ENCODE peak calls at places on chromosomes 6 and 20, in four cellular contexts. One of them, this sample, is unnamed.

GRCh38 chr20:9068896-9069663 is at the start of gene PLCB4:
- DNase-seq in heart right ventricle: peak; percentile 52
- DNase-seq in esophagus squamous epithelium: no peak
- DNase-seq in ascending aorta: peak; percentile 68
- DNase-seq in this sample: no peak

GRCh38 chr6:107665386-107665785 is 158.7 kb downstream of the SCML4 start:
- DNase-seq in esophagus squamous epithelium: no peak
- DNase-seq in heart right ventricle: no peak
- DNase-seq in ascending aorta: no peak
- DNase-seq in this sample: no peak

GRCh38 chr20:21353236-21353635 is 44.1 kb downstream of the NKX2-4 start:
- DNase-seq in esophagus squamous epithelium: no peak
- DNase-seq in heart right ventricle: no peak
- DNase-seq in ascending aorta: no peak
- DNase-seq in this sample: no peak

GRCh38 chr6:44730771-44731391 is 343.4 kb downstream of the CDC5L start:
- DNase-seq in ascending aorta: no peak
- DNase-seq in heart right ventricle: no peak
- DNase-seq in esophagus squamous epithelium: no peak
- DNase-seq in this sample: no peak

GRCh38 chr6:52491203-52492069 is 71.3 kb downstream of the EFHC1 start:
- DNase-seq in esophagus squamous epithelium: no peak
- DNase-seq in ascending aorta: no peak
- DNase-seq in heart right ventricle: no peak
- DNase-seq in this sample: no peak

GRCh38 chr6:108002365-108003221 is 44.6 kb upstream of the SEC63 start:
- DNase-seq in heart right ventricle: no peak
- DNase-seq in esophagus squamous epithelium: no peak
- DNase-seq in ascending aorta: no peak
- DNase-seq in this sample: no peak

GRCh38 chr6:119390276-119390793 is 40.8 kb upstream of the MAN1A1 start:
- DNase-seq in ascending aorta: no peak
- DNase-seq in heart right ventricle: no peak
- DNase-seq in esophagus squamous epithelium: no peak
- DNase-seq in this sample: no peak

GRCh38 chr6:149545258-149545753 is 537 bp downstream of the PPIL4 start:
- DNase-seq in heart right ventricle: peak; percentile 30
- DNase-seq in ascending aorta: peak; percentile 75
- DNase-seq in esophagus squamous epithelium: peak; percentile 6
- DNase-seq in this sample: peak; percentile 61

GRCh38 chr6:46062991-46063390 is 47.3 kb upstream of the CLIC5 start:
- DNase-seq in ascending aorta: no peak
- DNase-seq in heart right ventricle: no peak
- DNase-seq in esophagus squamous epithelium: no peak
- DNase-seq in this sample: no peak

GRCh38 chr20:53664121-53664520 is 70.5 kb upstream of the ZNF217 start:
- DNase-seq in esophagus squamous epithelium: no peak
- DNase-seq in heart right ventricle: no peak
- DNase-seq in ascending aorta: no peak
- DNase-seq in this sample: no peak

GRCh38 chr6:43709654-43710303 is 22.2 kb upstream of the MRPS18A start:
- DNase-seq in esophagus squamous epithelium: no peak
- DNase-seq in ascending aorta: no peak
- DNase-seq in heart right ventricle: no peak
- DNase-seq in this sample: no peak

GRCh38 chr6:142943746-142944125 is 1.2 kb downstream of the HIVEP2 start:
- DNase-seq in ascending aorta: no peak
- DNase-seq in esophagus squamous epithelium: no peak
- DNase-seq in heart right ventricle: no peak
- DNase-seq in this sample: peak; percentile 36

GRCh38 chr20:49028684-49029083 is 17.4 kb upstream of the CSE1L start:
- DNase-seq in ascending aorta: no peak
- DNase-seq in esophagus squamous epithelium: no peak
- DNase-seq in heart right ventricle: no peak
- DNase-seq in this sample: no peak

GRCh38 chr6:25503686-25504085 is 148.3 kb upstream of the SCGN start:
- DNase-seq in esophagus squamous epithelium: no peak
- DNase-seq in ascending aorta: no peak
- DNase-seq in heart right ventricle: no peak
- DNase-seq in this sample: no peak

GRCh38 chr6:151807513-151808330 is at the start of gene ESR1:
- DNase-seq in ascending aorta: no peak
- DNase-seq in heart right ventricle: peak; percentile 19
- DNase-seq in esophagus squamous epithelium: no peak
- DNase-seq in this sample: no peak

GRCh38 chr6:104418125-104418524 is 441.6 kb downstream of the HACE1 start:
- DNase-seq in ascending aorta: no peak
- DNase-seq in esophagus squamous epithelium: no peak
- DNase-seq in heart right ventricle: no peak
- DNase-seq in this sample: no peak

GRCh38 chr6:100288311-100288710 is 176.4 kb downstream of the SIM1 start:
- DNase-seq in esophagus squamous epithelium: no peak
- DNase-seq in heart right ventricle: no peak
- DNase-seq in ascending aorta: no peak
- DNase-seq in this sample: no peak

GRCh38 chr20:39394461-39394860 is 432.3 kb downstream of the DHX35 start:
- DNase-seq in esophagus squamous epithelium: no peak
- DNase-seq in heart right ventricle: no peak
- DNase-seq in ascending aorta: no peak
- DNase-seq in this sample: no peak

GRCh38 chr6:88748141-88748540 is 215.3 kb downstream of the RNGTT start:
- DNase-seq in esophagus squamous epithelium: no peak
- DNase-seq in ascending aorta: no peak
- DNase-seq in heart right ventricle: no peak
- DNase-seq in this sample: no peak

GRCh38 chr6:3965071-3965718 is 113.7 kb downstream of the FAM217A start:
- DNase-seq in esophagus squamous epithelium: no peak
- DNase-seq in heart right ventricle: no peak
- DNase-seq in ascending aorta: no peak
- DNase-seq in this sample: no peak

GRCh38 chr6:43771858-43772570 is 2.0 kb downstream of the VEGFA start:
- DNase-seq in esophagus squamous epithelium: no peak
- DNase-seq in ascending aorta: peak; percentile 89
- DNase-seq in heart right ventricle: peak; percentile 80
- DNase-seq in this sample: no peak

GRCh38 chr20:8299921-8300320 is 167.9 kb downstream of the PLCB1 start:
- DNase-seq in ascending aorta: no peak
- DNase-seq in heart right ventricle: no peak
- DNase-seq in esophagus squamous epithelium: no peak
- DNase-seq in this sample: no peak

GRCh38 chr20:36802326-36803223 is 29.0 kb upstream of the DSN1 start:
- DNase-seq in ascending aorta: no peak
- DNase-seq in esophagus squamous epithelium: no peak
- DNase-seq in heart right ventricle: no peak
- DNase-seq in this sample: no peak

GRCh38 chr6:167150815-167151557 is 6.8 kb downstream of the GPR31 start:
- DNase-seq in esophagus squamous epithelium: no peak
- DNase-seq in heart right ventricle: no peak
- DNase-seq in ascending aorta: no peak
- DNase-seq in this sample: no peak

GRCh38 chr20:61629361-61630239 is 377.5 kb downstream of the CDH4 start:
- DNase-seq in ascending aorta: no peak
- DNase-seq in heart right ventricle: no peak
- DNase-seq in esophagus squamous epithelium: no peak
- DNase-seq in this sample: no peak

GRCh38 chr6:41335943-41336342 is 535 bp downstream of the NCR2 start:
- DNase-seq in esophagus squamous epithelium: no peak
- DNase-seq in ascending aorta: no peak
- DNase-seq in heart right ventricle: no peak
- DNase-seq in this sample: no peak
- H3K27me3 ChIP-seq in esophagus squamous epithelium: peaks cover 74% of the 10 kb centered on the region
- H3K27me3 ChIP-seq in ascending aorta: no peaks in the 10 kb centered on the region
- H3K27me3 ChIP-seq in heart right ventricle: peaks cover 29% of the 10 kb centered on the region
- H3K27me3 ChIP-seq in this sample: no peaks in the 10 kb centered on the region

GRCh38 chr20:35269055-35269781 is 8.7 kb downstream of the MMP24OS start:
- DNase-seq in esophagus squamous epithelium: no peak
- DNase-seq in ascending aorta: peak; percentile 79
- DNase-seq in heart right ventricle: peak; percentile 63
- DNase-seq in this sample: peak; percentile 55

GRCh38 chr20:35267092-35267491 is 10.8 kb downstream of the MMP24OS start:
- DNase-seq in ascending aorta: no peak
- DNase-seq in esophagus squamous epithelium: no peak
- DNase-seq in heart right ventricle: no peak
- DNase-seq in this sample: no peak

GRCh38 chr20:35260426-35260825 is 17.5 kb downstream of the MMP24OS start:
- DNase-seq in heart right ventricle: no peak
- DNase-seq in esophagus squamous epithelium: no peak
- DNase-seq in ascending aorta: no peak
- DNase-seq in this sample: no peak

GRCh38 chr20:35263609-35264223 is 14.2 kb downstream of the MMP24OS start:
- DNase-seq in ascending aorta: no peak
- DNase-seq in esophagus squamous epithelium: no peak
- DNase-seq in heart right ventricle: no peak
- DNase-seq in this sample: no peak

GRCh38 chr20:35264755-35265154 is 13.2 kb downstream of the MMP24OS start:
- DNase-seq in ascending aorta: no peak
- DNase-seq in esophagus squamous epithelium: no peak
- DNase-seq in heart right ventricle: no peak
- DNase-seq in this sample: no peak
- TF ChIP-seq CTCF in ascending aorta: no peak
- TF ChIP-seq CTCF in esophagus squamous epithelium: no peak
- TF ChIP-seq CTCF in heart right ventricle: no peak
- TF ChIP-seq CTCF in this sample: no peak

GRCh38 chr6:127608554-127609270 is 31.7 kb downstream of the C6orf58 start:
- DNase-seq in esophagus squamous epithelium: no peak
- DNase-seq in heart right ventricle: no peak
- DNase-seq in ascending aorta: no peak
- DNase-seq in this sample: no peak

GRCh38 chr6:127606131-127606562 is 29.2 kb downstream of the C6orf58 start:
- DNase-seq in ascending aorta: no peak
- DNase-seq in heart right ventricle: no peak
- DNase-seq in esophagus squamous epithelium: no peak
- DNase-seq in this sample: no peak
- H3K27me3 ChIP-seq in ascending aorta: no peaks in the 10 kb centered on the region
- H3K27me3 ChIP-seq in heart right ventricle: no peaks in the 10 kb centered on the region
- H3K27me3 ChIP-seq in esophagus squamous epithelium: no peaks in the 10 kb centered on the region
- H3K27me3 ChIP-seq in this sample: no peaks in the 10 kb centered on the region

GRCh38 chr6:82904860-82905259 is 160.8 kb downstream of the UBE3D start:
- DNase-seq in ascending aorta: no peak
- DNase-seq in esophagus squamous epithelium: no peak
- DNase-seq in heart right ventricle: no peak
- DNase-seq in this sample: no peak
- TF ChIP-seq CTCF in ascending aorta: no peak
- TF ChIP-seq CTCF in esophagus squamous epithelium: no peak
- TF ChIP-seq CTCF in heart right ventricle: no peak
- TF ChIP-seq CTCF in this sample: no peak

GRCh38 chr20:59728722-59729430 is 124.5 kb downstream of the PHACTR3 start:
- DNase-seq in heart right ventricle: no peak
- DNase-seq in ascending aorta: peak; percentile 38
- DNase-seq in esophagus squamous epithelium: no peak
- DNase-seq in this sample: no peak
- H3K27me3 ChIP-seq in heart right ventricle: peaks cover 23% of the 10 kb centered on the region
- H3K27me3 ChIP-seq in ascending aorta: no peaks in the 10 kb centered on the region
- H3K27me3 ChIP-seq in esophagus squamous epithelium: peaks cover 27% of the 10 kb centered on the region
- H3K27me3 ChIP-seq in this sample: no peaks in the 10 kb centered on the region

DNA sequence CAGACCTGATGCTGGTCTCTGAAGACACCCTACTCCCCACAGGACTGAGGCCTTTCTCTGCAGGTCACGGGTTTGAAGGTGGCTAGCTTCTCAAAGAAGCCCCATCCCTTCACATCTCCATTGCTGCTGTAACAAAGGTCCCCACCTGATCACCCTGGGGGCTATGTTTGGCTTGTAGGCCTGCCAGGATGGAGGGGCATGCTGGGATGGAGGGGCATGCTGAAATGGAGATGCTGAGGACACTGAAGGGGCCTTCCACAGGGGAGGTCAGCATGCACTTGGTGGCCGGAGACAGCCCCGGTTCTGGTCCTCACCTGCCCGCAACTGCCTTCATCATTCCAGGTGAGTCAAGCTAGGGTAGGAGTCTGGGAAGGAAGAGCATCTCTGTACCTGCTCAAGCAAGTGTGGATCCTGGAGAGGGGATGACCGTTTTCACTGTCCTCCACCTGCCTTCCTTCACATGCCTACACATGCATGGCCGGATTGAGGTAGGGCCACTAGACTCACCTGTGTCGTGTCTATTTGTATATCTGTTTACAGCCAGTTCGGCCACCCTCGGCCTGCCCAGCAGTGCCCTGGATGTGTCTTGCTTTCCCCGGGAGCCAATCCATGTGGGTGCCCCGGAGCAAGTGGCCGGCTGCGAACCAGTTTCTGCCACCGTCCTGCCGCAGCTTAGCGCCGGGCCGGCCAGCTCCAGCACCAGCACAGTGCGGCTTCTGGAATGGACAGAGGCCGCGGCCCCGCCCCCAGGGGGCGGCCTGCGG is 6.0 kb downstream of the L3MBTL1 start:
- DNase-seq in ascending aorta: no peak
- DNase-seq in heart right ventricle: no peak
- DNase-seq in esophagus squamous epithelium: no peak
- DNase-seq in this sample: no peak
- TF ChIP-seq CTCF in ascending aorta: no peak
- TF ChIP-seq CTCF in heart right ventricle: no peak
- TF ChIP-seq CTCF in esophagus squamous epithelium: no peak
- TF ChIP-seq CTCF in this sample: no peak

GRCh38 chr20:58741384-58741783 is 48.8 kb downstream of the NPEPL1 start:
- DNase-seq in esophagus squamous epithelium: no peak
- DNase-seq in heart right ventricle: no peak
- DNase-seq in ascending aorta: peak; percentile 27
- DNase-seq in this sample: no peak
- H3K27me3 ChIP-seq in esophagus squamous epithelium: peaks cover 49% of the 10 kb centered on the region
- H3K27me3 ChIP-seq in heart right ventricle: peaks cover 20% of the 10 kb centered on the region
- H3K27me3 ChIP-seq in ascending aorta: no peaks in the 10 kb centered on the region
- H3K27me3 ChIP-seq in this sample: no peaks in the 10 kb centered on the region